ENCODE peak calls at places on chromosomes 4 and X, in six cellular contexts. Q is mucosa of gallbladder; A is stimulated activated CD4-positive, alpha-beta T cell treated with anti-CD3 and anti-CD28 coated beads, TNF-alpha, amount 100 ng/mL, for 48 hours; K is activated naive CD4-positive, alpha-beta T cell; N is fibroblast of pulmonary artery; O is HFFc6. C is an unnamed sample.
A peak's percentile ranks its signal among the peaks of the same experiment; 100 is the strongest.

GRCh38 chrX:30713061-30713525 is 59.9 kb downstream of the GK start:
- DNase-seq in Q (peak; percentile 42), A (peak; percentile 31), K (no peak), N (peak; percentile 83), O (peak; percentile 55), C (peak; percentile 84)

GRCh38 chr4:110157580-110157979 is 40.8 kb downstream of the ELOVL6 start:
- DNase-seq in Q (no peak), A (no peak), K (no peak), N (no peak), O (no peak), C (no peak)

GRCh38 chrX:95974885-95975284 is 709.8 kb upstream of the DIAPH2 start:
- DNase-seq in Q (no peak), A (no peak), K (no peak), N (no peak), O (no peak), C (no peak)

GRCh38 chr4:73662709-73663546 is 42.7 kb upstream of the RASSF6 start:
- DNase-seq in Q (no peak), A (no peak), K (no peak), N (peak; percentile 89), O (peak; percentile 57), C (peak; percentile 84)

GRCh38 chr4:157739237-157739636 is 433.6 kb downstream of the GASK1B start:
- DNase-seq in Q (no peak), A (no peak), K (no peak), N (peak; percentile 47), O (no peak), C (peak; percentile 70)

GRCh38 chr4:123871351-123871750 is 474.8 kb downstream of the SPRY1 start:
- DNase-seq in Q (no peak), A (no peak), K (no peak), N (no peak), O (no peak), C (no peak)

GRCh38 chr4:141730805-141731204 is 94.4 kb downstream of the IL15 start:
- DNase-seq in Q (no peak), A (no peak), K (no peak), N (no peak), O (peak; percentile 8), C (no peak)

GRCh38 chr4:185868983-185869938 is 57.3 kb upstream of the SORBS2 start:
- DNase-seq in Q (no peak), A (no peak), K (no peak), N (no peak), O (no peak), C (no peak)

GRCh38 chr4:176286728-176287127 is 17.7 kb upstream of the ASB5 start:
- DNase-seq in Q (no peak), A (no peak), K (no peak), N (no peak), O (no peak), C (no peak)

GRCh38 chr4:40484346-40484745 is 145.3 kb downstream of the RBM47 start:
- DNase-seq in Q (no peak), A (no peak), K (no peak), N (no peak), O (no peak), C (no peak)

GRCh38 chr4:71772592-71772991 is 11.3 kb downstream of the GC start:
- DNase-seq in Q (no peak), A (no peak), K (no peak), N (no peak), O (no peak), C (no peak)

GRCh38 chr4:95181446-95182306 is 367.1 kb downstream of the UNC5C start:
- DNase-seq in Q (no peak), A (no peak), K (no peak), N (peak; percentile 24), O (no peak), C (peak; percentile 13)

GRCh38 chrX:82362550-82362949 is 1145.5 kb upstream of the POU3F4 start:
- DNase-seq in Q (no peak), A (no peak), K (no peak), N (no peak), O (no peak), C (no peak)

GRCh38 chr4:3623106-3623505 is 90.9 kb upstream of the LRPAP1 start:
- DNase-seq in Q (no peak), A (no peak), K (no peak), N (no peak), O (no peak), C (no peak)

GRCh38 chr4:150632639-150633038 is 50.7 kb downstream of the MAB21L2 start:
- DNase-seq in Q (no peak), A (no peak), K (no peak), N (no peak), O (no peak), C (no peak)

GRCh38 chr4:7450775-7451433 is 16.2 kb upstream of the PSAPL1 start:
- DNase-seq in Q (no peak), A (no peak), K (no peak), N (no peak), O (no peak), C (no peak)